ENCODE peak calls at places on chromosomes 6 and 20, in six cellular contexts. V is left ventricle myocardium inferior; L is caudate nucleus; R is stimulated activated CD4-positive, alpha-beta T cell treated with anti-CD3 and anti-CD28 coated beads, TNF-alpha, amount 100 ng/mL, for 24 hours; H is fibroblast of lung; S is ascending aorta. P is an unnamed sample.

GRCh38 chr6:71404145-71404966 is 115.7 kb downstream of the OGFRL1 start:
- DNase-seq in V (no peak), L (no peak), R (no peak), H (peak; percentile 64), S (no peak), P (no peak)

GRCh38 chr6:7165002-7165735 is 57.4 kb downstream of the RREB1 start:
- DNase-seq in V (no peak), L (no peak), R (no peak), H (peak; percentile 61), S (no peak), P (no peak)

GRCh38 chr6:169839898-169840631 is 88.6 kb downstream of the ERMARD start:
- DNase-seq in V (no peak), L (no peak), R (no peak), H (no peak), S (no peak), P (no peak)

GRCh38 chr20:8860011-8860495 is 208.8 kb upstream of the PLCB4 start:
- DNase-seq in V (no peak), L (no peak), R (no peak), H (peak; percentile 82), S (no peak), P (no peak)

GRCh38 chr6:149217466-149217888 is 100.0 kb upstream of the TAB2 start:
- DNase-seq in V (no peak), L (no peak), R (no peak), H (no peak), S (no peak), P (no peak)

GRCh38 chr20:62356143-62356947 is 10.8 kb downstream of the LAMA5 start:
- DNase-seq in V (peak; percentile 61), L (no peak), R (no peak), H (peak; percentile 47), S (no peak), P (no peak)

GRCh38 chr6:169752074-169752623 is 727 bp downstream of the ERMARD start:
- DNase-seq in V (no peak), L (no peak), R (no peak), H (no peak), S (no peak), P (no peak)

GRCh38 chr6:168355716-168356522 is 36.3 kb upstream of the DACT2 start:
- DNase-seq in V (peak; percentile 56), L (no peak), R (no peak), H (no peak), S (no peak), P (no peak)

GRCh38 chr20:64136004-64136710 is 28.1 kb upstream of the MYT1 start:
- DNase-seq in V (no peak), L (no peak), R (no peak), H (no peak), S (no peak), P (peak; percentile 11)

GRCh38 chr20:3730803-3731370 is 1.6 kb upstream of the HSPA12B start:
- DNase-seq in V (no peak), L (no peak), R (no peak), H (no peak), S (no peak), P (no peak)

GRCh38 chr20:53579266-53579580 is 14.4 kb downstream of the ZNF217 start:
- DNase-seq in V (no peak), L (no peak), R (no peak), H (no peak), S (no peak), P (no peak)

GRCh38 chr6:20932284-20932683 is 398.0 kb downstream of the CDKAL1 start:
- DNase-seq in V (no peak), L (no peak), R (no peak), H (no peak), S (no peak), P (no peak)

GRCh38 chr6:37103169-37104039 is 66.5 kb upstream of the PIM1 start:
- DNase-seq in V (peak; percentile 60), L (no peak), R (no peak), H (peak; percentile 46), S (no peak), P (peak; percentile 82)

GRCh38 chr20:3716195-3716834 is 3.9 kb upstream of the SIGLEC1 start:
- DNase-seq in V (no peak), L (no peak), R (no peak), H (peak; percentile 55), S (no peak), P (peak; percentile 46)

GRCh38 chr6:163324928-163325784 is 89.4 kb upstream of the QKI start:
- DNase-seq in V (peak; percentile 51), L (peak; percentile 24), R (no peak), H (peak; percentile 42), S (no peak), P (peak; percentile 67)

GRCh38 chr6:5453531-5453930 is 192.2 kb downstream of the FARS2 start:
- DNase-seq in V (no peak), L (no peak), R (no peak), H (no peak), S (no peak), P (no peak)

GRCh38 chr6:9412951-9413559 is 977.7 kb upstream of the SLC35B3 start:
- DNase-seq in V (no peak), L (no peak), R (no peak), H (peak; percentile 34), S (no peak), P (no peak)

GRCh38 chr20:3471397-3472021 is 691 bp downstream of the ATRN start:
- DNase-seq in V (no peak), L (no peak), R (no peak), H (no peak), S (no peak), P (no peak)

GRCh38 chr20:9180480-9181257 is 111.8 kb downstream of the PLCB4 start:
- DNase-seq in V (no peak), L (no peak), R (no peak), H (no peak), S (no peak), P (no peak)

GRCh38 chr6:44527191-44527960 is 139.9 kb downstream of the CDC5L start:
- DNase-seq in V (no peak), L (no peak), R (no peak), H (no peak), S (no peak), P (no peak)

GRCh38 chr6:72944660-72945059 is 280.6 kb downstream of the KHDC1L start:
- DNase-seq in V (no peak), L (no peak), R (no peak), H (no peak), S (no peak), P (no peak)

GRCh38 chr20:59342017-59342957 is 41.9 kb downstream of the EDN3 start:
- DNase-seq in V (no peak), L (no peak), R (no peak), H (no peak), S (no peak), P (no peak)

GRCh38 chr6:4655196-4656025 is 120.8 kb upstream of the CDYL start:
- DNase-seq in V (no peak), L (no peak), R (no peak), H (no peak), S (no peak), P (no peak)

GRCh38 chr6:116057766-116058165 is 2.9 kb downstream of the FRK start:
- DNase-seq in V (no peak), L (no peak), R (no peak), H (no peak), S (no peak), P (no peak)

GRCh38 chr6:166651408-166651807 is 24.4 kb upstream of the RPS6KA2 start:
- DNase-seq in V (no peak), L (no peak), R (no peak), H (no peak), S (no peak), P (no peak)

GRCh38 chr20:8361008-8361652 is 229.1 kb downstream of the PLCB1 start:
- DNase-seq in V (no peak), L (no peak), R (peak; percentile 0), H (peak; percentile 24), S (no peak), P (no peak)

GRCh38 chr6:131792091-131792496 is 15.7 kb upstream of the ENPP1 start:
- DNase-seq in V (no peak), L (no peak), R (no peak), H (peak; percentile 16), S (no peak), P (no peak)

GRCh38 chr6:36126553-36127458 is 3.5 kb upstream of the MAPK13 start:
- DNase-seq in V (no peak), L (no peak), R (no peak), H (no peak), S (no peak), P (no peak)

GRCh38 chr20:62350098-62350628 is 16.9 kb downstream of the LAMA5 start:
- DNase-seq in V (no peak), L (no peak), R (no peak), H (no peak), S (no peak), P (peak; percentile 80)

GRCh38 chr6:166365221-166365620 is 17.5 kb downstream of the MPC1 start:
- DNase-seq in V (no peak), L (no peak), R (no peak), H (peak; percentile 31), S (no peak), P (no peak)

GRCh38 chr6:31765910-31766794 is 3.7 kb downstream of the SAPCD1 start:
- DNase-seq in V (no peak), L (no peak), R (no peak), H (no peak), S (no peak), P (no peak)

P was measured in lower lobe of right lung.